ENCODE peak calls at places on chromosomes 11 and 22, in four cellular contexts. M is SK-N-SH, R is ACHN, L is Kasumi-1. B is an unnamed sample.

GRCh38 chr22:46087816-46088277 is 62.5 kb upstream of the PPARA start:
- DNase-seq in R (no peak), M (peak), L (no peak), B (no peak)

GRCh38 chr11:69355346-69355940 is 61.5 kb downstream of the MYEOV start:
- DNase-seq in M (no peak), R (no peak), L (no peak), B (no peak)

GRCh38 chr11:133338588-133338987 is 193.7 kb downstream of the OPCML start:
- DNase-seq in L (no peak), M (no peak), R (no peak), B (no peak)

GRCh38 chr11:20022363-20023081 is 137.8 kb downstream of the DBX1 start:
- DNase-seq in L (no peak), M (no peak), R (no peak), B (no peak)

GRCh38 chr11:35013514-35014191 is 97.2 kb downstream of the PDHX start:
- DNase-seq in M (no peak), R (no peak), L (no peak), B (no peak)

GRCh38 chr11:68002575-68002942 is 1.3 kb downstream of the UNC93B1 start:
- DNase-seq in R (no peak), M (no peak), L (peak), B (no peak)

GRCh38 chr22:44220727-44221680 is 40.3 kb downstream of the PARVG start:
- DNase-seq in R (no peak), M (no peak), L (no peak), B (no peak)

GRCh38 chr11:34328632-34328910 is 29.2 kb downstream of the ABTB2 start:
- DNase-seq in L (no peak), M (no peak), R (no peak), B (no peak)

GRCh38 chr22:39098026-39098425 is 982 bp downstream of the APOBEC3H start:
- DNase-seq in M (no peak), L (no peak), R (no peak), B (no peak)

GRCh38 chr11:82733444-82734119 is at the start of gene FAM181B:
- DNase-seq in L (peak), M (peak), R (peak), B (no peak)

GRCh38 chr11:65792456-65792855 is 5.6 kb downstream of the OVOL1 start:
- DNase-seq in R (no peak), L (no peak), M (peak), B (no peak)

GRCh38 chr11:117572129-117572528 is 224.9 kb downstream of the DSCAML1 start:
- DNase-seq in R (no peak), M (no peak), L (peak), B (no peak)

GRCh38 chr11:46666982-46667590 is 33.3 kb downstream of the ARHGAP1 start:
- DNase-seq in M (no peak), L (no peak), R (no peak), B (no peak)

GRCh38 chr22:17767236-17768065 is 6.8 kb downstream of the BID start:
- DNase-seq in R (no peak), L (no peak), M (no peak), B (no peak)

GRCh38 chr11:92149996-92150395 is 74.6 kb upstream of the FAT3 start:
- DNase-seq in L (no peak), M (no peak), R (no peak), B (no peak)

GRCh38 chr22:20531404-20532181 is 24.2 kb downstream of the MED15 start:
- DNase-seq in M (peak), R (peak), L (peak), B (peak)

GRCh38 chr22:32473388-32473952 is 1.1 kb upstream of the FBXO7 start:
- DNase-seq in M (peak), R (peak), L (peak), B (peak)

GRCh38 chr22:27625769-27626674 is 175.5 kb downstream of the MN1 start:
- DNase-seq in L (no peak), R (no peak), M (no peak), B (no peak)

GRCh38 chr11:2295971-2296912 is 5.5 kb downstream of the C11orf21 start:
- DNase-seq in L (no peak), M (no peak), R (no peak), B (no peak)

GRCh38 chr22:19143967-19144400 is 467 bp downstream of the ESS2 start:
- DNase-seq in L (no peak), R (no peak), M (no peak), B (peak)

GRCh38 chr11:92892769-92893168 is 76.7 kb upstream of the MTNR1B start:
- DNase-seq in L (no peak), R (no peak), M (no peak), B (no peak)

GRCh38 chr11:115924744-115925567 is 420.7 kb upstream of the CADM1 start:
- DNase-seq in R (peak), L (no peak), M (no peak), B (peak)

GRCh38 chr11:112122206-112122605 is 35.5 kb downstream of the SDHD start:
- DNase-seq in M (no peak), L (no peak), R (no peak), B (no peak)

GRCh38 chr11:117223741-117224685 is 7.9 kb downstream of the PCSK7 start:
- DNase-seq in R (no peak), M (no peak), L (no peak), B (no peak)

GRCh38 chr11:132621976-132622375 is 910.3 kb downstream of the OPCML start:
- DNase-seq in M (no peak), R (no peak), L (no peak), B (no peak)

GRCh38 chr22:43200031-43200430 is 13.1 kb upstream of the TTLL12 start:
- DNase-seq in L (no peak), M (no peak), R (no peak), B (no peak)

GRCh38 chr22:36391648-36392047 is 3.9 kb upstream of the MYH9 start:
- DNase-seq in L (no peak), M (no peak), R (no peak), B (no peak)

GRCh38 chr22:17944205-17944725 is 80.1 kb downstream of the MICAL3 start:
- DNase-seq in L (no peak), M (peak), R (no peak), B (no peak)

GRCh38 chr11:2864890-2865289 is 20.7 kb downstream of the CDKN1C start:
- DNase-seq in R (no peak), M (no peak), L (no peak), B (no peak)

B was measured in H54.